ENCODE peak calls at places on chromosomes 13 and 19, in eight cellular contexts. C is frontal cortex; D is nephron progenitor cell; M is stimulated activated CD4-positive, alpha-beta T cell treated with anti-CD3 and anti-CD28 coated beads, Interleukin-4, amount 100 ng/mL, for 24 hours; S is hypothalamus; H is glomerular endothelial cell; B is dorsolateral prefrontal cortex; U is right cardiac atrium. X is an unnamed sample.

GRCh38 chr13:27022571-27023311 is 148.9 kb downstream of the USP12 start:
- DNase-seq in B (no peak), S (no peak), C (no peak), D (no peak), H (no peak), U (no peak), M (no peak), X (no peak)

GRCh38 chr19:16327911-16328823 is 3.5 kb downstream of the KLF2 start:
- DNase-seq in B (no peak), C (no peak), S (no peak), D (no peak), M (peak), H (no peak), U (peak), X (peak)

GRCh38 chr19:39078436-39079200 is 5.5 kb upstream of the ACP7 start:
- DNase-seq in H (peak), D (no peak), C (peak), B (peak), U (no peak), M (no peak), S (no peak), X (peak)

GRCh38 chr19:1855828-1856255 is 7.5 kb downstream of the KLF16 start:
- DNase-seq in C (no peak), H (no peak), D (no peak), S (no peak), M (peak), U (no peak), B (no peak), X (no peak)

GRCh38 chr13:85725433-85725832 is 73.8 kb downstream of the SLITRK6 start:
- DNase-seq in C (no peak), M (no peak), D (no peak), H (no peak), B (no peak), S (no peak), U (no peak), X (no peak)

GRCh38 chr13:110339975-110340550 is 33.0 kb downstream of the COL4A2 start:
- DNase-seq in S (no peak), M (no peak), H (no peak), D (no peak), B (no peak), C (no peak), U (no peak), X (no peak)

GRCh38 chr13:79549355-79550106 is 68.6 kb downstream of the NDFIP2 start:
- DNase-seq in U (no peak), C (no peak), M (no peak), D (no peak), S (no peak), H (no peak), B (no peak), X (no peak)

GRCh38 chr13:107585466-107585865 is 629.9 kb downstream of the LIG4 start:
- DNase-seq in B (no peak), D (no peak), U (no peak), H (no peak), M (no peak), S (no peak), C (no peak), X (no peak)

GRCh38 chr13:21219044-21219381 is 42.6 kb downstream of the MRPL57 start:
- DNase-seq in D (no peak), C (no peak), B (no peak), M (no peak), S (no peak), H (no peak), U (no peak), X (no peak)

GRCh38 chr13:79780240-79780639 is 299.3 kb downstream of the NDFIP2 start:
- DNase-seq in H (no peak), S (no peak), C (no peak), U (no peak), D (no peak), M (no peak), B (no peak), X (no peak)

GRCh38 chr13:107827840-107828549 is 387.3 kb downstream of the LIG4 start:
- DNase-seq in H (no peak), S (no peak), D (no peak), B (no peak), U (no peak), C (no peak), M (no peak), X (no peak)

X was measured in amygdala.